ENCODE peak calls at places on chromosomes 11 and 22, in four cellular contexts. One of them, this sample, is unnamed.

GRCh38 chr11:72780291-72781062 is 13.4 kb downstream of the STARD10 start:
- DNase-seq in dorsolateral prefrontal cortex: no peak
- DNase-seq in GM12865: no peak
- DNase-seq in NB4: no peak
- DNase-seq in this sample: no peak

GRCh38 chr11:36736103-36736502 is 138.1 kb upstream of the RAG2 start:
- DNase-seq in dorsolateral prefrontal cortex: no peak
- DNase-seq in GM12865: no peak
- DNase-seq in NB4: no peak
- DNase-seq in this sample: no peak

GRCh38 chr11:45409587-45409986 is 123.4 kb upstream of the SYT13 start:
- DNase-seq in dorsolateral prefrontal cortex: no peak
- DNase-seq in GM12865: no peak
- DNase-seq in NB4: no peak
- DNase-seq in this sample: no peak

GRCh38 chr11:120024586-120024985 is 113.3 kb downstream of the TRIM29 start:
- DNase-seq in dorsolateral prefrontal cortex: no peak
- DNase-seq in GM12865: no peak
- DNase-seq in NB4: no peak
- DNase-seq in this sample: no peak

GRCh38 chr22:36375071-36375980 is 12.4 kb downstream of the MYH9 start:
- DNase-seq in dorsolateral prefrontal cortex: no peak
- DNase-seq in GM12865: no peak
- DNase-seq in NB4: peak; percentile 32
- DNase-seq in this sample: no peak

GRCh38 chr11:116731821-116732739 is 40.7 kb downstream of the BUD13 start:
- DNase-seq in dorsolateral prefrontal cortex: no peak
- DNase-seq in GM12865: no peak
- DNase-seq in NB4: no peak
- DNase-seq in this sample: no peak

GRCh38 chr22:35357883-35358621 is 22.8 kb upstream of the HMOX1 start:
- DNase-seq in dorsolateral prefrontal cortex: no peak
- DNase-seq in GM12865: no peak
- DNase-seq in NB4: no peak
- DNase-seq in this sample: no peak

GRCh38 chr22:38073150-38074130 is 10.5 kb downstream of the SLC16A8 start:
- DNase-seq in dorsolateral prefrontal cortex: no peak
- DNase-seq in GM12865: no peak
- DNase-seq in NB4: no peak
- DNase-seq in this sample: no peak

GRCh38 chr11:121489823-121490222 is 37.1 kb upstream of the SORL1-AS1 start:
- DNase-seq in dorsolateral prefrontal cortex: no peak
- DNase-seq in GM12865: no peak
- DNase-seq in NB4: no peak
- DNase-seq in this sample: no peak

GRCh38 chr11:19907839-19908238 is 195.2 kb downstream of the NAV2 start:
- DNase-seq in dorsolateral prefrontal cortex: no peak
- DNase-seq in GM12865: no peak
- DNase-seq in NB4: no peak
- DNase-seq in this sample: no peak

GRCh38 chr11:83033972-83034672 is 37.6 kb downstream of the RAB30 start:
- DNase-seq in dorsolateral prefrontal cortex: no peak
- DNase-seq in GM12865: peak; percentile 31
- DNase-seq in NB4: no peak
- DNase-seq in this sample: no peak

GRCh38 chr11:44625759-44626523 is 60.5 kb downstream of the CD82 start:
- DNase-seq in dorsolateral prefrontal cortex: peak; percentile 26
- DNase-seq in GM12865: no peak
- DNase-seq in NB4: peak; percentile 78
- DNase-seq in this sample: no peak

GRCh38 chr11:45801723-45802315 is 3.1 kb upstream of the SLC35C1 start:
- DNase-seq in dorsolateral prefrontal cortex: no peak
- DNase-seq in GM12865: no peak
- DNase-seq in NB4: peak; percentile 40
- DNase-seq in this sample: no peak

GRCh38 chr11:59429924-59430516 is 3.8 kb upstream of the OR5A2 start:
- DNase-seq in dorsolateral prefrontal cortex: no peak
- DNase-seq in GM12865: peak; percentile 82
- DNase-seq in NB4: peak; percentile 71
- DNase-seq in this sample: peak; percentile 52

GRCh38 chr11:109914809-109915653 is 178.2 kb upstream of the ZC3H12C start:
- DNase-seq in dorsolateral prefrontal cortex: no peak
- DNase-seq in GM12865: no peak
- DNase-seq in NB4: peak; percentile 14
- DNase-seq in this sample: no peak

GRCh38 chr11:107916671-107917241 is 11.5 kb upstream of the RAB39A start:
- DNase-seq in dorsolateral prefrontal cortex: no peak
- DNase-seq in GM12865: peak; percentile 48
- DNase-seq in NB4: peak; percentile 65
- DNase-seq in this sample: peak; percentile 55

GRCh38 chr22:48706934-48707748 is 1120.5 kb downstream of the BRD1 start:
- DNase-seq in dorsolateral prefrontal cortex: peak; percentile 24
- DNase-seq in GM12865: no peak
- DNase-seq in NB4: no peak
- DNase-seq in this sample: no peak

GRCh38 chr11:34086554-34087278 is 18.7 kb upstream of the NAT10 start:
- DNase-seq in dorsolateral prefrontal cortex: no peak
- DNase-seq in GM12865: peak; percentile 17
- DNase-seq in NB4: no peak
- DNase-seq in this sample: no peak

GRCh38 chr11:117230286-117230961 is 1.4 kb downstream of the PCSK7 start:
- DNase-seq in dorsolateral prefrontal cortex: no peak
- DNase-seq in GM12865: peak; percentile 64
- DNase-seq in NB4: peak; percentile 48
- DNase-seq in this sample: no peak

GRCh38 chr22:46007003-46007847 is 30.3 kb upstream of the WNT7B start:
- DNase-seq in dorsolateral prefrontal cortex: peak; percentile 51
- DNase-seq in GM12865: no peak
- DNase-seq in NB4: peak; percentile 84
- DNase-seq in this sample: no peak

GRCh38 chr11:24513837-24514594 is 17.2 kb downstream of the LUZP2 start:
- DNase-seq in dorsolateral prefrontal cortex: no peak
- DNase-seq in GM12865: no peak
- DNase-seq in NB4: no peak
- DNase-seq in this sample: no peak

GRCh38 chr22:19576460-19577421 is 52.5 kb upstream of the CLDN5 start:
- DNase-seq in dorsolateral prefrontal cortex: no peak
- DNase-seq in GM12865: peak; percentile 38
- DNase-seq in NB4: peak; percentile 99
- DNase-seq in this sample: no peak

GRCh38 chr11:70104961-70105360 is 26.8 kb downstream of the ANO1 start:
- DNase-seq in dorsolateral prefrontal cortex: no peak
- DNase-seq in GM12865: no peak
- DNase-seq in NB4: no peak
- DNase-seq in this sample: no peak

GRCh38 chr11:105244157-105244820 is 104.7 kb upstream of the CARD18 start:
- DNase-seq in dorsolateral prefrontal cortex: no peak
- DNase-seq in GM12865: no peak
- DNase-seq in NB4: no peak
- DNase-seq in this sample: no peak

GRCh38 chr11:78365381-78365792 is 52.2 kb downstream of the GAB2 start:
- DNase-seq in dorsolateral prefrontal cortex: no peak
- DNase-seq in GM12865: no peak
- DNase-seq in NB4: no peak
- DNase-seq in this sample: no peak

GRCh38 chr11:11312738-11313137 is 40.3 kb downstream of the CSNK2A3 start:
- DNase-seq in dorsolateral prefrontal cortex: no peak
- DNase-seq in GM12865: no peak
- DNase-seq in NB4: no peak
- DNase-seq in this sample: no peak

GRCh38 chr11:35040221-35040942 is 98.6 kb upstream of the CD44 start:
- DNase-seq in dorsolateral prefrontal cortex: no peak
- DNase-seq in GM12865: peak; percentile 87
- DNase-seq in NB4: peak; percentile 91
- DNase-seq in this sample: no peak

GRCh38 chr11:44976576-44976975 is 25.9 kb upstream of the TP53I11 start:
- DNase-seq in dorsolateral prefrontal cortex: no peak
- DNase-seq in GM12865: no peak
- DNase-seq in NB4: no peak
- DNase-seq in this sample: no peak

GRCh38 chr11:119352857-119353260 is 6.4 kb upstream of the MFRP start:
- DNase-seq in dorsolateral prefrontal cortex: no peak
- DNase-seq in GM12865: no peak
- DNase-seq in NB4: no peak
- DNase-seq in this sample: no peak

GRCh38 chr11:27525824-27526516 is 19.4 kb upstream of the LIN7C start:
- DNase-seq in dorsolateral prefrontal cortex: no peak
- DNase-seq in GM12865: no peak
- DNase-seq in NB4: no peak
- DNase-seq in this sample: no peak

GRCh38 chr22:42431401-42432019 is 693 bp downstream of the NFAM1 start:
- DNase-seq in dorsolateral prefrontal cortex: no peak
- DNase-seq in GM12865: no peak
- DNase-seq in NB4: peak; percentile 69
- DNase-seq in this sample: no peak

GRCh38 chr22:41271787-41272186 is 14.2 kb downstream of the RANGAP1 start:
- DNase-seq in dorsolateral prefrontal cortex: no peak
- DNase-seq in GM12865: no peak
- DNase-seq in NB4: no peak
- DNase-seq in this sample: no peak

GRCh38 chr11:130609121-130610035 is 160.9 kb downstream of the ADAMTS15 start:
- DNase-seq in dorsolateral prefrontal cortex: no peak
- DNase-seq in GM12865: peak; percentile 18
- DNase-seq in NB4: peak; percentile 52
- DNase-seq in this sample: no peak

GRCh38 chr11:76814414-76814813 is 31.3 kb downstream of the TSKU start:
- DNase-seq in dorsolateral prefrontal cortex: no peak
- DNase-seq in GM12865: no peak
- DNase-seq in NB4: no peak
- DNase-seq in this sample: no peak
- TF ChIP-seq CTCF in dorsolateral prefrontal cortex: no peak
- TF ChIP-seq CTCF in GM12865: no peak
- TF ChIP-seq CTCF in NB4: no peak
- TF ChIP-seq CTCF in this sample: no peak

DNA sequence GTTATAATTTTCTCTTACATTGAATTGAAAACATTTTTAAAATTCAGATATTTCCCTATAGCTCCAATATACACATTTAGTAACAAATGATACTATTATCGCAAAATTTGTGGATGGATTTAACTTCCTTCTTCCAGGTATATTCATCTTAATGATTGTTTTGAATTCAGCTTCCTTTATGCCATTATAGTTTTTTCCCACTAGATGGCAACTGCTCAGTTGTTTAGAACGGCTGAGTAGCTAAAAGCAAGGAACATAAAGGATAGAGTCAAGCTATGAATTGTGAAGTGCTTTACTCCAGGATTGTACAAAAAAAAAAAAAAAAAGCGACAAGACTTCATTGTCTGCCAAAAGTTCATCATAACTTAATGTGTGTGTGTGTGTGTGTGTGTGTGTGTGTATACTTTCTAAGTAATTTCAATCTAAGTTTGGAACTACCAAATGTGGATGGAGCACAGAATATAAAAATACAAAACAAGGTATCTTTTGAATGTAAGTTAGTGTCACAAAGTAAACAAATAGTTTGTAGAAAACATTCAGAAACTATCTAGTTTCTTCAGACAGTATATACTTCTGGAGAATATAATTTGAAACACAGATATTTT is 846.4 kb downstream of the DLG2 start:
- DNase-seq in dorsolateral prefrontal cortex: no peak
- DNase-seq in GM12865: peak; percentile 5
- DNase-seq in NB4: peak; percentile 40
- DNase-seq in this sample: no peak
- TF ChIP-seq CTCF in dorsolateral prefrontal cortex: peak; percentile 45
- TF ChIP-seq CTCF in GM12865: peak; percentile 37
- TF ChIP-seq CTCF in NB4: peak; percentile 41
- TF ChIP-seq CTCF in this sample: peak; percentile 70

DNA sequence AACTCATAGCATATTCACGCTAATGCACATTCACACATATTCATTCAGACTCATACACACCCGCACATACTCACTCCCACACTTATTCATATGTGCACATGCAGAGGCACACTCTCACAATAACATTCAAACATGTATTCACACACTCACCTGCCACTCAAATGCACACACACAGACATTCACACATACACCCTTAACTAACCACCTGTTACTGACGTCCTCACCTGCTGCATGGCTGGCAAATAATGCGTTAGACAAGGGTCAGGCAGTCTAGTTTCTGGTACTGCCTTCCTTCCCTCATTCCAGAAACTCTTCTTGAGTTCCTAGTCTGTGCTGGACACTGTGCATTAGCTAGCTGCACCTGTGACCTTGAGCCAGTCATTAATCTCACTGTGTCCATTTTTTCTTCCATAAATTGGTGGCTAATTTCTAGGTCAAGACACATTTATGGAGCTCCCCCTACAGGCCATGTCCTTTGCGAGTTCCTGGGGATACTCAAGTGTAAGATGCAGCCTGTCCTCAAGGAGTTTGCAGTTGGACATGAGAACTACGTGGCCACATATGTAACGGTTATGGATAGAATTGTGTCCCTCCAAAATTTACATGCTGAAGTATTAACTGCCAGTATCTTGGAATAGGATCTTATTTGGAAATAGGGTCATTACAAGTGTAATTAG is 34.5 kb upstream of the SEZ6L start:
- DNase-seq in dorsolateral prefrontal cortex: no peak
- DNase-seq in GM12865: peak; percentile 41
- DNase-seq in NB4: peak; percentile 28
- DNase-seq in this sample: no peak
- TF ChIP-seq CTCF in dorsolateral prefrontal cortex: no peak
- TF ChIP-seq CTCF in GM12865: peak; percentile 35
- TF ChIP-seq CTCF in NB4: peak; percentile 46
- TF ChIP-seq CTCF in this sample: peak; percentile 37

GRCh38 chr11:126173257-126173656 is 38.2 kb downstream of the RPUSD4 start:
- DNase-seq in dorsolateral prefrontal cortex: no peak
- DNase-seq in GM12865: peak; percentile 9
- DNase-seq in NB4: no peak
- DNase-seq in this sample: no peak
- TF ChIP-seq CTCF in dorsolateral prefrontal cortex: no peak
- TF ChIP-seq CTCF in GM12865: no peak
- TF ChIP-seq CTCF in NB4: no peak
- TF ChIP-seq CTCF in this sample: no peak

DNA sequence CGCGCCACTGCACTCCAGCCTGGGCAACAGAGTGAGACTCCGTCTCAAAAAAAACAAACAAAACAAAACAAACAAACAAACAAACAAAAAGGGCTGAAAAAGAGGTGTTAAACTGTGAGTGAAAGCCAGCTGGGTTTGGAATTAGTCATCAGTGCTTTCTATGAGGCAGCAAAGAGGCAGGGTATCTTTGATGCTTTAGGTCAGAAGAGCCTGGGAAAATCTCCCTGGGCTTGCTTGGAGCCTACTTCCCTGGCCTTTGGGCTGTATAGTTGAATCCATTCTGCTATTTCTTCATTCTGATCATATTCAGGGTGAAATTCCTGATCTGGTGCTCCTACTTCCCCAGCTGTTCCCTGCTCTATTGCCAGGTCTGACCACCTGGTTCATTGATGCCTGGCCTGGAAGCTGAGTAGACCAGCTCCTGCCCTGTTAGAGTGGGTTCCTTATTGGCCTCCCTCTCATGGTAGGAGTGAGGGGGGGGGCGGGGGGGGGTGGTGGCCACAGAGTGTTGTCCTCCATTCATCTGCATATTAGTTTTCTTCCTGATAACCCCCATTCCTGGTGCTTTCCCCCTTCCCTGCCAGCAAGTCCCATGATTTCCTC is 65.6 kb downstream of the INSC start:
- DNase-seq in dorsolateral prefrontal cortex: no peak
- DNase-seq in GM12865: peak; percentile 12
- DNase-seq in NB4: no peak
- DNase-seq in this sample: no peak
- TF ChIP-seq CTCF in dorsolateral prefrontal cortex: no peak
- TF ChIP-seq CTCF in GM12865: no peak
- TF ChIP-seq CTCF in NB4: no peak
- TF ChIP-seq CTCF in this sample: no peak

This sample was measured in neural crest cell.